ENCODE peak calls at places on chromosomes 11 and 22, in five cellular contexts. Q is hepatocyte, Z is psoas muscle, F is pancreas, W is lower lobe of right lung. P is an unnamed sample.

GRCh38 chr11:64268687-64269379 is 15.6 kb downstream of the BAD start:
- DNase-seq in Q (peak; percentile 71), Z (peak; percentile 90), F (peak; percentile 77), W (peak; percentile 84), P (no peak)

GRCh38 chr11:61294717-61295595 is at the start of gene VWCE:
- DNase-seq in Q (peak; percentile 88), Z (peak; percentile 69), F (peak; percentile 48), W (peak; percentile 61), P (peak; percentile 45)

GRCh38 chr22:29096736-29097669 is 24.2 kb downstream of the KREMEN1 start:
- DNase-seq in Q (no peak), Z (no peak), F (no peak), W (no peak), P (no peak)

GRCh38 chr11:68946416-68947090 is 34.2 kb downstream of the MRGPRD start:
- DNase-seq in Q (peak; percentile 50), Z (no peak), F (no peak), W (no peak), P (peak; percentile 63)

GRCh38 chr11:27471588-27472397 is 797 bp downstream of the LGR4 start:
- DNase-seq in Q (peak; percentile 71), Z (peak; percentile 55), F (peak; percentile 59), W (peak; percentile 59), P (no peak)

GRCh38 chr11:92480519-92480918 is 255.9 kb downstream of the FAT3 start:
- DNase-seq in Q (no peak), Z (no peak), F (no peak), W (no peak), P (no peak)

GRCh38 chr11:3856856-3857553 is 1.5 kb downstream of the STIM1 start:
- DNase-seq in Q (no peak), Z (no peak), F (no peak), W (no peak), P (no peak)

GRCh38 chr11:79121351-79121750 is 319.5 kb downstream of the TENM4 start:
- DNase-seq in Q (no peak), Z (no peak), F (no peak), W (no peak), P (no peak)

GRCh38 chr22:36644333-36644757 is 59.2 kb downstream of the CACNG2 start:
- DNase-seq in Q (peak; percentile 89), Z (no peak), F (peak; percentile 52), W (no peak), P (peak; percentile 72)

GRCh38 chr11:68049509-68050370 is 10.9 kb downstream of the TCIRG1 start:
- DNase-seq in Q (no peak), Z (peak; percentile 40), F (peak; percentile 40), W (no peak), P (no peak)

GRCh38 chr22:42793848-42794405 is 63.1 kb downstream of the ARFGAP3 start:
- DNase-seq in Q (no peak), Z (no peak), F (no peak), W (no peak), P (no peak)

GRCh38 chr22:42797021-42797420 is 60.1 kb downstream of the ARFGAP3 start:
- DNase-seq in Q (no peak), Z (peak; percentile 79), F (no peak), W (no peak), P (no peak)

GRCh38 chr22:42796081-42796480 is 61.0 kb downstream of the ARFGAP3 start:
- DNase-seq in Q (no peak), Z (no peak), F (no peak), W (no peak), P (no peak)

GRCh38 chr22:42792909-42793847 is 63.9 kb downstream of the ARFGAP3 start:
- DNase-seq in Q (no peak), Z (peak; percentile 69), F (no peak), W (no peak), P (no peak)

GRCh38 chr22:42794551-42795510 is 62.2 kb downstream of the ARFGAP3 start:
- DNase-seq in Q (no peak), Z (no peak), F (no peak), W (no peak), P (no peak)
- TF ChIP-seq CTCF in Q (peak; percentile 16), Z (no peak), F (no peak), W (peak; percentile 14), P (no peak)

GRCh38 chr11:110422306-110422924 is 7.3 kb upstream of the FDX1 start:
- DNase-seq in Q (no peak), Z (no peak), F (no peak), W (no peak), P (no peak)
- H3K27ac ChIP-seq in Q (no peak overlapping the region), Z (no peak overlapping the region), F (no peak overlapping the region), W (no peak overlapping the region), P (no peak overlapping the region)

GRCh38 chr22:26515938-26516337 is 3.7 kb upstream of the TFIP11 start:
- DNase-seq in Q (no peak), Z (no peak), F (no peak), W (no peak), P (no peak)

GRCh38 chr22:26514419-26515161 is 2.3 kb upstream of the TFIP11 start:
- DNase-seq in Q (no peak), Z (no peak), F (no peak), W (no peak), P (no peak)

GRCh38 chr22:26508148-26508547 is 4.1 kb downstream of the TFIP11 start:
- DNase-seq in Q (no peak), Z (no peak), F (no peak), W (no peak), P (no peak)

GRCh38 chr22:26513852-26514251 is 1.6 kb upstream of the TFIP11 start:
- DNase-seq in Q (no peak), Z (no peak), F (no peak), W (no peak), P (no peak)

DNA sequence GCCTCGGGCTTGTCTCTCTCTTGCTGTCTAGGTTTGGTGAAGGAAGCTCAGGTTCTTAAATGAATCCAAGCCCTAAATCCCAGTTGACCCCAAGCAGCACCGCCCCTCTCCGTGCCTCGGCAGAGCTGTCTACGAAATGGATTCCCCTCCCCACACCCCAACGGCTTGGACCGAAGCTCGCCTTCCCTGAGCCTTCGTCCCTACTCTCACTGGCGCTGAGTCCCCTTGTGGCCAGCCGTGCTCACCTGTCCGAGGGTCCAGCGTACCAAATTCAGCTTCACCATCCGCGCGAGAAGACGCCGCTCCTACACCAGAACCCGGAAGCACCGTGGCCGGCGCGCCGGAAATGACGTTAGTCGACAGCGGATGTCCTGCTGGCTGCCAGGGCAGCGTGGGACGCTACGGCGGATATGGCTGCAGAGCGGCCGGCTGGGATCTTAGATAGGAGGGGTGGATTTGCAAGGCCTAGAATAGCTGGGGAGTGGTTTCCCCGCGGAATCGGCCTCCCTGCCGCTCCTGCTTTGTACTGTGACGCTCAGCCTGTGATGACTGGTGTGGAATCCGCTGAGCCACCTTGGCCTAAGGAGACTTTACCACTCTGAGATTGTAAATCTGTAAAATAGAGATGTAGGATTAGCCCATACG is at the start of gene TFIP11:
- DNase-seq in Q (peak; percentile 96), Z (peak; percentile 98), F (peak; percentile 92), W (peak; percentile 97), P (peak; percentile 86)
- TF ChIP-seq CTCF in Q (no peak), Z (no peak), F (no peak), W (no peak), P (no peak)

DNA sequence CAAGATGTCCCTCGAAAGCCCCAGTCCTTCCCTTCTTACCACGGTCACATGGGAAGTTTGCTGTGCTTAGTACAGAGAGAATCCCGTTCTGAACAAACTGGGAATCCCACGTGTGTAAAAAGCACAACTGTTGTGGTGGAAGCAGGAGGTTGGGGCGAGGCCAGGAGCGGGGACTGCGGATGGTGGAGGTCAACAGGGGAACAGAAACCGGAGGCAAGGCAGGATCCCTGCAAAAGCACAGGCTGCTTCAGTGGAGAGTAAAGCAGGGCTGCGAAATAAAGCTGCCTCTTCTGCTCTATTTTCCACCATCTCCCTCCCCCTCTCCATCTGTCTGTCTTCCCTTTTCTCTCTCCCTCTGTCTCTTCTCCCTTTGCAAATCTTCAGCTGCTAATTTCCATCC is 572.0 kb downstream of the OPCML start:
- DNase-seq in Q (no peak), Z (no peak), F (no peak), W (no peak), P (no peak)
- H3K27ac ChIP-seq in Q (no peak overlapping the region), Z (no peak overlapping the region), F (no peak overlapping the region), W (no peak overlapping the region), P (no peak overlapping the region)

DNA sequence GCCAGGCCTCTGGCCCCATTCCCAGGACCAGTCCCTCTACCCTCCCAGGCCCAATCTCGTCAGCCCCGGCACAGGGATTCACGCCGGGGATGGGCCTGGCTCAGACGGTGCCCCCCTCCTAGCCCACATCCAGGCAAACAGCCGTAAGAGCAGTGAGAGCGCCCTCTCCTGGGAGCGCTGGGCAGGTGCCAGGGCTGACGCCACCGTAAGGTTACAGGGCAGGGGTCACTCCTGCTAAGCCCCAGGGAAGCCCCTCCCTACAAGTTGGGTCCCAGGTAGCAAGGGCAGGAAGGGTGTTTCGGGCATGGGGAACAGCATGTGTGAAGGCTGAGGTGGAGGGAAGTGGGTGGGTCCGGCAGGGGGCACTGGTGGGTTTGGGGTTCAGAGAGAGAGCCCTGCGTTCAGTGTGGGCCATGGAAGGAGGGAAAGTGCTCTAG is 19.2 kb upstream of the PPARA start:
- DNase-seq in Q (no peak), Z (no peak), F (no peak), W (no peak), P (no peak)
- TF ChIP-seq CTCF in Q (peak; percentile 15), Z (no peak), F (no peak), W (peak; percentile 19), P (no peak)

DNA sequence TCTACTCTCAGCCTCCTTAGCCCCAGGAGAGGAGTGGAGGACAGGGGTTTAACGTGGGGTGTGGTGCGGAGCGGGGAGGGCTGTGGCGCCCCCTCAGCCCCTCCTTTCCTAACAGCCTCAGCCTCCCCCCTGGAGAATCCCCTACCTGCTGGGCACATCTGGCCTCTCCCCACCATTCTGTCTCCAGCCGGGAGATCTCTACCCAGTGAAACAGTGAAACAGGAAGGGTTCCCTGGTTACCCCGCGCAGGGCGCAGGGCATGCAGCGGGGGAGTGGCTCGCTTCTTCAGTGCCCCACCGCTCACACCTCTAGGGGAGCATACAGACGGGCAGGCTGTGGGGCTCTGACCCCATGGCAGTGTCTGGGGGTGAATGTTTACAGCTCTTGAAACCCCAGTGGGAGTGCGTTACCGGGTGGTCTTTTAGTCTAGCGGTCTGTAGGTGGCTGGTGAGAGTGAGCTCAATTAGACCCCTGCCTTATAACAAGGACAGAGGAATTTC is 54.7 kb upstream of the CCDC188 start:
- DNase-seq in Q (no peak), Z (no peak), F (no peak), W (no peak), P (no peak)
- H3K27ac ChIP-seq in Q (peak overlapping the region; percentile 83), Z (peak overlapping the region; percentile 63), F (no peak overlapping the region), W (peak overlapping the region; percentile 91), P (peak overlapping the region; percentile 79)